ENCODE peak calls at places on chromosomes 4 and X, in nine cellular contexts. Q, O, W, V, B, E, G, R and J are unnamed samples.

GRCh38 chr4:38728651-38729141 is 54.1 kb downstream of the TLR10 start:
- DNase-seq in Q (no peak), B (no peak), R (peak; percentile 63), G (peak; percentile 63), O (peak; percentile 85), W (peak; percentile 77), V (no peak), E (no peak), J (no peak)

GRCh38 chr4:2886161-2886560 is 42.5 kb downstream of the ADD1 start:
- DNase-seq in R (no peak), G (no peak), V (no peak), B (no peak), E (no peak), O (no peak), W (no peak), Q (no peak), J (no peak)

GRCh38 chrX:24646745-24647182 is 383 bp downstream of the PCYT1B start:
- DNase-seq in G (no peak), V (no peak), E (no peak), O (no peak), W (no peak), R (no peak), B (no peak), Q (no peak), J (no peak)

GRCh38 chrX:51002160-51002632 is 91.7 kb downstream of the BMP15 start:
- DNase-seq in Q (no peak), G (peak; percentile 13), V (no peak), W (no peak), B (no peak), O (no peak), R (no peak), E (no peak), J (no peak)

GRCh38 chr4:6427439-6428090 is 44.8 kb downstream of the PPP2R2C start:
- DNase-seq in R (no peak), V (no peak), Q (no peak), E (no peak), G (no peak), W (no peak), O (no peak), B (no peak), J (no peak)

GRCh38 chr4:24589448-24589847 is 5.1 kb upstream of the DHX15 start:
- DNase-seq in V (no peak), B (no peak), W (no peak), R (no peak), O (no peak), E (no peak), G (no peak), Q (no peak), J (no peak)

GRCh38 chr4:24956091-24956490 is 43.2 kb upstream of the CCDC149 start:
- DNase-seq in R (no peak), W (no peak), E (no peak), V (no peak), B (no peak), Q (no peak), G (no peak), O (no peak), J (no peak)

GRCh38 chrX:42754129-42754528 is 23.8 kb downstream of the PPP1R2C start:
- DNase-seq in R (no peak), V (no peak), G (no peak), Q (no peak), E (no peak), W (no peak), B (no peak), O (no peak), J (no peak)

GRCh38 chrX:17527135-17527701 is 152.2 kb downstream of the NHS start:
- DNase-seq in O (no peak), E (no peak), W (no peak), Q (no peak), B (no peak), G (peak; percentile 62), R (no peak), V (no peak), J (no peak)

GRCh38 chr4:31086771-31087330 is 366.7 kb downstream of the PCDH7 start:
- DNase-seq in R (no peak), E (no peak), Q (no peak), G (no peak), B (no peak), W (no peak), O (no peak), V (no peak), J (no peak)

GRCh38 chrX:151391722-151392121 is 5.3 kb upstream of the VMA21 start:
- DNase-seq in W (no peak), Q (no peak), V (no peak), E (no peak), O (no peak), G (no peak), R (no peak), B (no peak), J (no peak)

GRCh38 chr4:30717208-30718020 is 2.8 kb upstream of the PCDH7 start:
- DNase-seq in B (no peak), Q (peak; percentile 69), R (no peak), O (peak; percentile 17), G (no peak), E (no peak), V (peak; percentile 42), W (no peak), J (no peak)

GRCh38 chrX:134735015-134735414 is 76.7 kb upstream of the PLAC1 start:
- DNase-seq in G (no peak), Q (no peak), R (no peak), V (no peak), O (no peak), W (no peak), B (no peak), E (no peak), J (no peak)

GRCh38 chr4:56723201-56723605 is 42.1 kb upstream of the HOPX start:
- DNase-seq in G (no peak), Q (no peak), R (no peak), E (no peak), O (no peak), B (no peak), W (no peak), V (no peak), J (no peak)

GRCh38 chr4:8179074-8179473 is 20.0 kb upstream of the SH3TC1 start:
- DNase-seq in O (no peak), B (no peak), V (no peak), W (no peak), G (no peak), R (no peak), E (no peak), Q (no peak), J (no peak)

GRCh38 chrX:8084023-8084422 is 87.0 kb downstream of the VCX2 start:
- DNase-seq in W (no peak), B (no peak), Q (peak; percentile 60), R (no peak), O (no peak), V (no peak), G (no peak), E (peak; percentile 6), J (no peak)

GRCh38 chr4:5708171-5708828 is at the start of gene EVC2:
- DNase-seq in R (peak; percentile 57), B (peak; percentile 79), V (no peak), O (peak; percentile 58), E (no peak), W (no peak), G (peak; percentile 51), Q (peak; percentile 59), J (no peak)

GRCh38 chr4:113683143-113683542 is 78.4 kb downstream of the CAMK2D start:
- DNase-seq in R (no peak), B (no peak), Q (no peak), V (peak; percentile 95), E (no peak), W (no peak), O (peak; percentile 48), G (no peak), J (no peak)

GRCh38 chrX:57583477-57583876 is 8.3 kb upstream of the ZXDB start:
- DNase-seq in B (no peak), V (no peak), W (no peak), G (no peak), O (peak; percentile 12), Q (no peak), E (no peak), R (no peak), J (no peak)

GRCh38 chrX:1496076-1496475 is 40.9 kb downstream of the P2RY8 start:
- DNase-seq in O (no peak), V (no peak), Q (no peak), G (no peak), W (no peak), B (peak; percentile 40), E (no peak), R (no peak), J (no peak)
- H3K4me3 ChIP-seq in O (no peak overlapping the region), V (no peak overlapping the region), Q (no peak overlapping the region), G (no peak overlapping the region), W (no peak overlapping the region), B (no peak overlapping the region), E (no peak overlapping the region), R (no peak overlapping the region), J (no peak overlapping the region)

GRCh38 chr4:133151301-133151680 is 2.2 kb downstream of the PCDH10 start:
- DNase-seq in E (no peak), G (no peak), V (no peak), Q (peak; percentile 43), O (no peak), R (no peak), W (no peak), B (no peak), J (no peak)
- H3K4me3 ChIP-seq in E (peak overlapping the region; percentile 69), G (no peak overlapping the region), V (no peak overlapping the region), Q (peak overlapping the region; percentile 65), O (peak overlapping the region; percentile 37), R (peak overlapping the region; percentile 63), W (no peak overlapping the region), B (peak overlapping the region; percentile 40), J (no peak overlapping the region)

GRCh38 chr4:140151700-140152014 is 2.3 kb downstream of the MAML3 start:
- DNase-seq in Q (peak; percentile 94), G (peak; percentile 93), O (peak; percentile 84), R (peak; percentile 86), E (no peak), B (peak; percentile 79), V (peak; percentile 72), W (peak; percentile 75), J (no peak)
- H3K4me3 ChIP-seq in Q (peak overlapping the region; percentile 86), G (peak overlapping the region; percentile 72), O (peak overlapping the region; percentile 85), R (peak overlapping the region; percentile 79), E (peak overlapping the region; percentile 70), B (peak overlapping the region; percentile 89), V (peak overlapping the region; percentile 56), W (peak overlapping the region; percentile 70), J (peak overlapping the region; percentile 78)

GRCh38 chr4:163614866-163615265 is 120.4 kb downstream of the TMA16 start:
- DNase-seq in V (no peak), B (no peak), E (no peak), R (no peak), Q (no peak), G (no peak), O (no peak), W (no peak), J (no peak)

GRCh38 chr4:163613375-163613774 is 118.9 kb downstream of the TMA16 start:
- DNase-seq in R (no peak), W (no peak), B (no peak), G (peak; percentile 10), O (no peak), V (no peak), E (no peak), Q (no peak), J (no peak)

GRCh38 chr4:163611172-163611571 is 116.7 kb downstream of the TMA16 start:
- DNase-seq in W (no peak), V (no peak), O (no peak), B (no peak), Q (no peak), E (no peak), G (peak; percentile 20), R (no peak), J (no peak)

GRCh38 chr4:163611784-163612445 is 117.4 kb downstream of the TMA16 start:
- DNase-seq in E (no peak), V (no peak), W (no peak), O (no peak), R (no peak), Q (no peak), G (no peak), B (no peak), J (no peak)

GRCh38 chr4:163612762-163613161 is 118.3 kb downstream of the TMA16 start:
- DNase-seq in E (no peak), O (no peak), V (no peak), B (no peak), R (no peak), Q (no peak), W (no peak), G (no peak), J (no peak)
- H3K4me3 ChIP-seq in E (no peak overlapping the region), O (peak overlapping the region; percentile 35), V (no peak overlapping the region), B (peak overlapping the region; percentile 3), R (peak overlapping the region; percentile 31), Q (no peak overlapping the region), W (no peak overlapping the region), G (no peak overlapping the region), J (no peak overlapping the region)